ENCODE peak calls at places on chromosomes 2 and 18, in six cellular contexts. Z, E, O, G, K and J are unnamed samples.

GRCh38 chr2:33765122-33765521 is 166.0 kb upstream of the FAM98A start:
- DNase-seq in O (no peak), K (no peak), G (no peak), E (no peak), Z (peak; percentile 53), J (no peak)

GRCh38 chr2:159086332-159086731 is 117.9 kb downstream of the TANC1 start:
- DNase-seq in O (no peak), G (no peak), K (no peak), Z (no peak), E (no peak), J (no peak)

GRCh38 chr18:50802133-50802532 is 17.7 kb downstream of the MRO start:
- DNase-seq in E (no peak), Z (no peak), K (no peak), G (no peak), O (no peak), J (no peak)

GRCh38 chr2:15122915-15123314 is 438.2 kb downstream of the NBAS start:
- DNase-seq in O (no peak), G (no peak), Z (no peak), K (no peak), E (no peak), J (no peak)

GRCh38 chr18:71326826-71327225 is 1038.0 kb downstream of the SOCS6 start:
- DNase-seq in K (no peak), O (no peak), G (no peak), Z (peak; percentile 65), E (no peak), J (no peak)

GRCh38 chr18:57768557-57769326 is 34.4 kb downstream of the ATP8B1 start:
- DNase-seq in Z (no peak), E (no peak), O (no peak), G (peak; percentile 72), K (no peak), J (no peak)

GRCh38 chr2:238130696-238131628 is 7.5 kb upstream of the KLHL30 start:
- DNase-seq in O (no peak), E (no peak), Z (peak; percentile 39), K (no peak), G (no peak), J (no peak)

GRCh38 chr18:63823516-63824219 is 48.5 kb downstream of the SERPINB7 start:
- DNase-seq in K (peak; percentile 17), E (no peak), O (no peak), Z (peak; percentile 59), G (no peak), J (peak; percentile 37)

GRCh38 chr2:152330235-152330866 is 4.6 kb upstream of the FMNL2 start:
- DNase-seq in Z (peak; percentile 55), E (no peak), O (no peak), G (no peak), K (no peak), J (no peak)

GRCh38 chr2:30780776-30781330 is 26.4 kb downstream of the CAPN13 start:
- DNase-seq in K (no peak), G (no peak), E (no peak), O (no peak), Z (peak; percentile 30), J (no peak)

GRCh38 chr2:186697536-186697935 is 3.7 kb downstream of the FAM171B start:
- DNase-seq in K (no peak), Z (no peak), G (no peak), E (no peak), O (no peak), J (no peak)

GRCh38 chr18:48725596-48725995 is 186.8 kb downstream of the CTIF start:
- DNase-seq in G (no peak), E (no peak), Z (no peak), O (no peak), K (no peak), J (no peak)

GRCh38 chr2:112075490-112076260 is 20.6 kb downstream of the TMEM87B start:
- DNase-seq in K (no peak), O (no peak), Z (no peak), E (no peak), G (no peak), J (no peak)

GRCh38 chr2:54609647-54610046 is 113.8 kb upstream of the EML6 start:
- DNase-seq in Z (no peak), K (no peak), E (no peak), G (no peak), O (no peak), J (no peak)

GRCh38 chr18:49447810-49448745 is 12.4 kb downstream of the DYM start:
- DNase-seq in G (peak; percentile 39), E (peak; percentile 15), Z (peak; percentile 81), O (no peak), K (peak; percentile 8), J (no peak)

GRCh38 chr2:222653280-222653679 is 2.6 kb downstream of the FARSB start:
- DNase-seq in Z (no peak), K (no peak), O (no peak), E (no peak), G (no peak), J (no peak)

GRCh38 chr2:201996681-201997254 is 36.9 kb upstream of the FZD7 start:
- DNase-seq in Z (no peak), E (peak; percentile 65), G (no peak), O (no peak), K (no peak), J (no peak)